ENCODE peak calls at places on chromosomes 7 and 10, in seven cellular contexts. T, R, F, W, M, J and N are unnamed samples.

GRCh38 chr10:408223-408622 is 273.0 kb downstream of the ZMYND11 start:
- DNase-seq in J (no peak), M (no peak), W (no peak), F (peak), T (no peak), R (no peak), N (peak)

GRCh38 chr10:91108820-91109219 is 111.6 kb upstream of the PCGF5 start:
- DNase-seq in T (no peak), J (no peak), M (no peak), R (no peak), W (no peak), F (no peak), N (no peak)

GRCh38 chr10:123821136-123821535 is 70.5 kb downstream of the CPXM2 start:
- DNase-seq in M (no peak), R (no peak), J (no peak), T (no peak), W (no peak), F (no peak), N (no peak)

GRCh38 chr7:51344406-51344805 is 27.8 kb upstream of the COBL start:
- DNase-seq in W (no peak), J (no peak), T (no peak), M (no peak), F (no peak), R (no peak), N (no peak)

GRCh38 chr7:105619590-105619989 is 38.3 kb upstream of the EFCAB10 start:
- DNase-seq in F (no peak), T (no peak), R (no peak), W (no peak), M (no peak), J (no peak), N (no peak)

GRCh38 chr10:92142949-92143348 is 147.9 kb downstream of the CPEB3 start:
- DNase-seq in R (no peak), M (no peak), W (no peak), J (no peak), T (no peak), F (no peak), N (no peak)

GRCh38 chr10:130459011-130459410 is 322.8 kb downstream of the GLRX3 start:
- DNase-seq in T (no peak), J (no peak), W (no peak), M (no peak), F (no peak), R (no peak), N (no peak)

GRCh38 chr10:47241946-47242900 is 57.8 kb upstream of the GDF10 start:
- DNase-seq in R (no peak), J (no peak), M (no peak), F (no peak), T (no peak), W (no peak), N (no peak)

GRCh38 chr7:101303102-101303701 is 18.4 kb downstream of the IFT22 start:
- DNase-seq in R (no peak), T (no peak), W (no peak), M (no peak), F (no peak), J (no peak), N (no peak)

GRCh38 chr7:17456541-17456940 is 158.1 kb downstream of the AHR start:
- DNase-seq in M (no peak), F (peak), J (no peak), W (no peak), R (no peak), T (no peak), N (no peak)